ENCODE peak calls at places on chromosomes 6 and 20, in seven cellular contexts. One of them, this sample, is unnamed.

GRCh38 chr20:584375-585301 is 25.5 kb downstream of the TCF15 start:
- DNase-seq in BJ: no peak
- DNase-seq in nephron progenitor cell: no peak
- DNase-seq in astrocyte of the cerebellum: no peak
- DNase-seq in spleen: no peak
- DNase-seq in endothelial cell: no peak
- DNase-seq in lower leg skin: no peak
- DNase-seq in this sample: no peak

GRCh38 chr6:15132854-15133670 is 112.8 kb upstream of the JARID2 start:
- DNase-seq in BJ: peak; percentile 31
- DNase-seq in nephron progenitor cell: no peak
- DNase-seq in astrocyte of the cerebellum: peak; percentile 5
- DNase-seq in spleen: no peak
- DNase-seq in endothelial cell: no peak
- DNase-seq in lower leg skin: no peak
- DNase-seq in this sample: no peak

GRCh38 chr6:135438907-135439535 is 58.5 kb downstream of the AHI1 start:
- DNase-seq in BJ: no peak
- DNase-seq in nephron progenitor cell: no peak
- DNase-seq in astrocyte of the cerebellum: no peak
- DNase-seq in spleen: no peak
- DNase-seq in endothelial cell: no peak
- DNase-seq in lower leg skin: no peak
- DNase-seq in this sample: no peak

GRCh38 chr20:57470212-57470522 is 54.8 kb downstream of the CTCFL start:
- DNase-seq in BJ: no peak
- DNase-seq in nephron progenitor cell: no peak
- DNase-seq in astrocyte of the cerebellum: no peak
- DNase-seq in spleen: peak; percentile 65
- DNase-seq in endothelial cell: no peak
- DNase-seq in lower leg skin: no peak
- DNase-seq in this sample: no peak

GRCh38 chr6:8973395-8973794 is 538.0 kb upstream of the SLC35B3 start:
- DNase-seq in BJ: no peak
- DNase-seq in nephron progenitor cell: no peak
- DNase-seq in astrocyte of the cerebellum: no peak
- DNase-seq in spleen: no peak
- DNase-seq in endothelial cell: no peak
- DNase-seq in lower leg skin: no peak
- DNase-seq in this sample: no peak

GRCh38 chr6:75084872-75085381 is 120.9 kb downstream of the COL12A1 start:
- DNase-seq in BJ: no peak
- DNase-seq in nephron progenitor cell: peak; percentile 68
- DNase-seq in astrocyte of the cerebellum: no peak
- DNase-seq in spleen: no peak
- DNase-seq in endothelial cell: peak; percentile 51
- DNase-seq in lower leg skin: no peak
- DNase-seq in this sample: peak; percentile 20

GRCh38 chr6:163384510-163384909 is 30.0 kb upstream of the QKI start:
- DNase-seq in BJ: no peak
- DNase-seq in nephron progenitor cell: no peak
- DNase-seq in astrocyte of the cerebellum: no peak
- DNase-seq in spleen: no peak
- DNase-seq in endothelial cell: no peak
- DNase-seq in lower leg skin: no peak
- DNase-seq in this sample: no peak

GRCh38 chr20:41619360-41620115 is 1.4 kb upstream of the CHD6 start:
- DNase-seq in BJ: no peak
- DNase-seq in nephron progenitor cell: no peak
- DNase-seq in astrocyte of the cerebellum: no peak
- DNase-seq in spleen: no peak
- DNase-seq in endothelial cell: peak; percentile 7
- DNase-seq in lower leg skin: no peak
- DNase-seq in this sample: no peak

GRCh38 chr6:109230444-109230843 is 135.1 kb downstream of the CEP57L1 start:
- DNase-seq in BJ: no peak
- DNase-seq in nephron progenitor cell: no peak
- DNase-seq in astrocyte of the cerebellum: no peak
- DNase-seq in spleen: no peak
- DNase-seq in endothelial cell: no peak
- DNase-seq in lower leg skin: no peak
- DNase-seq in this sample: no peak

GRCh38 chr6:156830126-156830525 is 52.9 kb downstream of the ARID1B start:
- DNase-seq in BJ: no peak
- DNase-seq in nephron progenitor cell: no peak
- DNase-seq in astrocyte of the cerebellum: no peak
- DNase-seq in spleen: no peak
- DNase-seq in endothelial cell: no peak
- DNase-seq in lower leg skin: no peak
- DNase-seq in this sample: no peak

GRCh38 chr20:57282691-57283361 is 16.4 kb upstream of the BMP7 start:
- DNase-seq in BJ: no peak
- DNase-seq in nephron progenitor cell: no peak
- DNase-seq in astrocyte of the cerebellum: no peak
- DNase-seq in spleen: no peak
- DNase-seq in endothelial cell: no peak
- DNase-seq in lower leg skin: no peak
- DNase-seq in this sample: peak; percentile 63

GRCh38 chr6:165515963-165516624 is 146.9 kb downstream of the PDE10A start:
- DNase-seq in BJ: no peak
- DNase-seq in nephron progenitor cell: no peak
- DNase-seq in astrocyte of the cerebellum: no peak
- DNase-seq in spleen: no peak
- DNase-seq in endothelial cell: no peak
- DNase-seq in lower leg skin: no peak
- DNase-seq in this sample: no peak

GRCh38 chr6:13917141-13917540 is 7.6 kb upstream of the RNF182 start:
- DNase-seq in BJ: no peak
- DNase-seq in nephron progenitor cell: no peak
- DNase-seq in astrocyte of the cerebellum: no peak
- DNase-seq in spleen: no peak
- DNase-seq in endothelial cell: no peak
- DNase-seq in lower leg skin: no peak
- DNase-seq in this sample: no peak

GRCh38 chr6:30935018-30935417 is 3.0 kb upstream of the SFTA2 start:
- DNase-seq in BJ: no peak
- DNase-seq in nephron progenitor cell: no peak
- DNase-seq in astrocyte of the cerebellum: no peak
- DNase-seq in spleen: no peak
- DNase-seq in endothelial cell: no peak
- DNase-seq in lower leg skin: no peak
- DNase-seq in this sample: no peak

GRCh38 chr20:48691523-48691922 is 136.3 kb downstream of the PREX1 start:
- DNase-seq in BJ: no peak
- DNase-seq in nephron progenitor cell: no peak
- DNase-seq in astrocyte of the cerebellum: no peak
- DNase-seq in spleen: peak; percentile 41
- DNase-seq in endothelial cell: no peak
- DNase-seq in lower leg skin: no peak
- DNase-seq in this sample: no peak

GRCh38 chr6:131970460-131970859 is 19.3 kb upstream of the CCN2 start:
- DNase-seq in BJ: no peak
- DNase-seq in nephron progenitor cell: no peak
- DNase-seq in astrocyte of the cerebellum: no peak
- DNase-seq in spleen: no peak
- DNase-seq in endothelial cell: no peak
- DNase-seq in lower leg skin: no peak
- DNase-seq in this sample: no peak
- TF ChIP-seq CTCF in BJ: no peak
- TF ChIP-seq CTCF in nephron progenitor cell: no peak
- TF ChIP-seq CTCF in astrocyte of the cerebellum: no peak
- TF ChIP-seq CTCF in spleen: no peak
- TF ChIP-seq CTCF in endothelial cell: no peak
- TF ChIP-seq CTCF in lower leg skin: no peak
- TF ChIP-seq CTCF in this sample: no peak

DNA sequence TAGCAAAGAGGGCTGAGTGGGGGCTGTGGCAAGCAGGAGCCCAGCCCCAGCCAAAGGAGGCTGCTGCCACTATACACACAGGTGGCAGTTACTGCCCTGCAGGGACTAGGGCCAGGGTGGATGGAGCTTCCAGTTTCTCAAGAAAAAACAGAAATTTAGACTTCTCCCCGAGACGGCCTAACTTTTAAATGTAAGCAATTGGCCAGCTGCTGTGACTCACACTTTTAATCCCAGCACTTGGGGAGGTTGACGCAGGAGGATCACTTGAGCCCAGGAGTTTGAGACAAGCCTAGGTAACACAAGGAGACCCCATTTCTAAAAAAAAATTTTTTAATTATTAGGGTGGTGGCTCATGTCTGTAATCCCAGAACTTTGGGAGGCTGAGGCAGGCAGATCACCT is 98.2 kb upstream of the NFATC2 start:
- DNase-seq in BJ: no peak
- DNase-seq in nephron progenitor cell: no peak
- DNase-seq in astrocyte of the cerebellum: no peak
- DNase-seq in spleen: no peak
- DNase-seq in endothelial cell: no peak
- DNase-seq in lower leg skin: no peak
- DNase-seq in this sample: no peak
- TF ChIP-seq CTCF in BJ: no peak
- TF ChIP-seq CTCF in nephron progenitor cell: no peak
- TF ChIP-seq CTCF in astrocyte of the cerebellum: no peak
- TF ChIP-seq CTCF in spleen: no peak
- TF ChIP-seq CTCF in endothelial cell: no peak
- TF ChIP-seq CTCF in lower leg skin: no peak
- TF ChIP-seq CTCF in this sample: no peak

GRCh38 chr6:144063744-144064401 is 31.5 kb downstream of the SF3B5 start:
- DNase-seq in BJ: no peak
- DNase-seq in nephron progenitor cell: peak; percentile 92
- DNase-seq in astrocyte of the cerebellum: no peak
- DNase-seq in spleen: peak; percentile 100
- DNase-seq in endothelial cell: peak; percentile 60
- DNase-seq in lower leg skin: peak; percentile 97
- DNase-seq in this sample: peak; percentile 67
- TF ChIP-seq CTCF in BJ: no peak
- TF ChIP-seq CTCF in nephron progenitor cell: no peak
- TF ChIP-seq CTCF in astrocyte of the cerebellum: peak; percentile 21
- TF ChIP-seq CTCF in spleen: peak; percentile 51
- TF ChIP-seq CTCF in endothelial cell: no peak
- TF ChIP-seq CTCF in lower leg skin: no peak
- TF ChIP-seq CTCF in this sample: peak; percentile 36

DNA sequence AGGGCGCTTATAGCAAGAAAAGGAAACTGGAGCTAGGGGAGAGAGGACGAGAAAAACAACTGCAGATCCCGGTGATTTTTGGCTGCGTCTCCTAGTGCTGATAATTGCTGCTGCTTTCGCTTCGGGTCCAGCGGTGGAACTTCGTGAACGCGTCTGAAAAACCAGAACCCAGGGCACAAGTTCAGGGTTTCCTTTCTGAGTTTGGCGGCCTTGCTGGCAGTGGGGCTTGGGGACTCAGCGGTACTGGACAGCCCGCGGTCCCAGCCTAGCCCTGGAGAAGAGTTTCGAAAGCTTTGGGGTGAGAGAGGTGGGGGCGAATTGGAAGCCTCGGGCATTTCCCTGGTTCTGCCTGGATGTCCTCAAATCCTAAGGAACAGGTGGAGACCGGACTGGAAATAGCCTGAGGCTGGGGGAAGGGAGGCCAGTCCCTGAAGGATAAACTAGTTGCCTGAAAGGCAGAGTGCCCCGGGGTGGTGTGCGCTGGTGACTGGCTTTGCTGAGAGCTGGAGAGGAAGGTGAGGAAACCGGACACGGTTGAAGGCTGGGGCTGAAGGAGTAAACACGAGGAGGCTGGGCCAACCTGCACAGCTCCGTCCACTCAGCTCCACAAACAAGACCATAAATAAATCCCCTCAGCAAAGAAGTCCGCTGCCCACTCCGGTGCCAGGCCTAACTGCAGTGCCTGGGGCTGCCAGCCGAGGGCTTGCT is 857 bp downstream of the GMPR start:
- DNase-seq in BJ: no peak
- DNase-seq in nephron progenitor cell: peak; percentile 48
- DNase-seq in astrocyte of the cerebellum: no peak
- DNase-seq in spleen: peak; percentile 85
- DNase-seq in endothelial cell: peak; percentile 60
- DNase-seq in lower leg skin: peak; percentile 92
- DNase-seq in this sample: no peak
- TF ChIP-seq CTCF in BJ: peak; percentile 21
- TF ChIP-seq CTCF in nephron progenitor cell: peak; percentile 25
- TF ChIP-seq CTCF in astrocyte of the cerebellum: peak; percentile 56
- TF ChIP-seq CTCF in spleen: peak; percentile 45
- TF ChIP-seq CTCF in endothelial cell: no peak
- TF ChIP-seq CTCF in lower leg skin: no peak
- TF ChIP-seq CTCF in this sample: no peak

DNA sequence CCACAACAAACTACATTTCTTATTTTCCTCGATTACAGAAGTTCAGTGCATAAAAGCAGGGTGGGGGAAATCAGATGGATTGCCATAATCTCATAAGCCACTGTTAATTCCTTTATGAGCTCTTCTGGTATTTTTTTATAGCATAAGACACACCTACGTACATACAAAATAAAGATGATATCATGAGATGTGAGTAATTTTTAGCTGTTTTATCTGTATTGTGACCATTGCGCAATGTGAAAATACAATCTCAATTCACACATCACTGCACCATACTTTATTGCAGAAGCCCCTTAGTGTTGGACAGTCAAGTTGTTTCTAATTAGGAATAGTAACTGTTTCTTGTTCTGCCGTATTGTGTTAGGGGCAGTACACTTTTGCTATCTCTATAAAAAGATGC is 90.2 kb downstream of the FARS2 start:
- DNase-seq in BJ: no peak
- DNase-seq in nephron progenitor cell: no peak
- DNase-seq in astrocyte of the cerebellum: no peak
- DNase-seq in spleen: no peak
- DNase-seq in endothelial cell: no peak
- DNase-seq in lower leg skin: no peak
- DNase-seq in this sample: no peak
- TF ChIP-seq CTCF in BJ: no peak
- TF ChIP-seq CTCF in nephron progenitor cell: no peak
- TF ChIP-seq CTCF in astrocyte of the cerebellum: no peak
- TF ChIP-seq CTCF in spleen: no peak
- TF ChIP-seq CTCF in endothelial cell: no peak
- TF ChIP-seq CTCF in lower leg skin: no peak
- TF ChIP-seq CTCF in this sample: no peak

DNA sequence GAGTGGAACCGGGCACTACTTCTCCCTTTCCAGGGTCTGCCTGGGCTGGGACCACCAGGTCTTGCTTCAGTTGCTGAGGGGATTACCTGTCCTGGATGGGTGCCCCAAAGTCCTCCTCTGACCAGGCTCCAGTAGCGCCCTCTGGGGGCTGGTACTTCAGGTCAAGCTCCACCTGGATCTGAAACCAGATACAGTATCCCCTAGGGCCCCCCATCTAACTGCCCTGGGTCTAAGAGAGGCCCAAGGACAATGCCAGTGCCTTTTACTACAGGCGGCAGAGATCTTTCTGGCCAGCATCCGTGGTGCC is 11.2 kb upstream of the SPAG4 start:
- DNase-seq in BJ: no peak
- DNase-seq in nephron progenitor cell: no peak
- DNase-seq in astrocyte of the cerebellum: no peak
- DNase-seq in spleen: peak; percentile 66
- DNase-seq in endothelial cell: peak; percentile 43
- DNase-seq in lower leg skin: no peak
- DNase-seq in this sample: no peak
- TF ChIP-seq CTCF in BJ: peak; percentile 39
- TF ChIP-seq CTCF in nephron progenitor cell: no peak
- TF ChIP-seq CTCF in astrocyte of the cerebellum: peak; percentile 48
- TF ChIP-seq CTCF in spleen: peak; percentile 23
- TF ChIP-seq CTCF in endothelial cell: no peak
- TF ChIP-seq CTCF in lower leg skin: no peak
- TF ChIP-seq CTCF in this sample: no peak

GRCh38 chr6:137133136-137133535 is 40.3 kb downstream of the IL22RA2 start:
- DNase-seq in BJ: no peak
- DNase-seq in nephron progenitor cell: no peak
- DNase-seq in astrocyte of the cerebellum: no peak
- DNase-seq in spleen: no peak
- DNase-seq in endothelial cell: no peak
- DNase-seq in lower leg skin: no peak
- DNase-seq in this sample: no peak
- TF ChIP-seq CTCF in BJ: no peak
- TF ChIP-seq CTCF in nephron progenitor cell: no peak
- TF ChIP-seq CTCF in astrocyte of the cerebellum: no peak
- TF ChIP-seq CTCF in spleen: no peak
- TF ChIP-seq CTCF in endothelial cell: no peak
- TF ChIP-seq CTCF in lower leg skin: no peak
- TF ChIP-seq CTCF in this sample: no peak

GRCh38 chr6:43308101-43308989 is at the start of gene CRIP3:
- DNase-seq in BJ: no peak
- DNase-seq in nephron progenitor cell: peak; percentile 63
- DNase-seq in astrocyte of the cerebellum: no peak
- DNase-seq in spleen: peak; percentile 89
- DNase-seq in endothelial cell: no peak
- DNase-seq in lower leg skin: no peak
- DNase-seq in this sample: no peak
- TF ChIP-seq CTCF in BJ: no peak
- TF ChIP-seq CTCF in nephron progenitor cell: peak; percentile 21
- TF ChIP-seq CTCF in astrocyte of the cerebellum: peak; percentile 16
- TF ChIP-seq CTCF in spleen: peak; percentile 44
- TF ChIP-seq CTCF in endothelial cell: no peak
- TF ChIP-seq CTCF in lower leg skin: no peak
- TF ChIP-seq CTCF in this sample: peak; percentile 33

This sample was measured in neural crest cell.